ENCODE peak calls at places on chromosomes 4 and X, in eight cellular contexts. L is DND-41, H is GM23338, A is Karpas-422, X is gastrocnemius medialis, I is upper lobe of left lung, Z is iPS DF 6.9, D is left ventricle myocardium inferior. Q is an unnamed sample. For H3K4me1, the result is how much of the 10 kb centered on the place peaks cover.

GRCh38 chrX:70554081-70554480 is 109.4 kb downstream of the DLG3 start:
- DNase-seq in L (no peak), H (peak), A (no peak), X (no peak), I (no peak), Z (no peak), D (no peak), Q (no peak)

GRCh38 chr4:155819066-155819465 is 47.0 kb downstream of the ASIC5 start:
- DNase-seq in L (no peak), H (no peak), A (no peak), X (no peak), I (no peak), Z (no peak), D (no peak), Q (no peak)

GRCh38 chr4:165512464-165512863 is 133.7 kb downstream of the CPE start:
- DNase-seq in L (no peak), H (no peak), A (no peak), X (no peak), I (no peak), Z (no peak), D (no peak), Q (no peak)

GRCh38 chrX:79366556-79366887 is 612 bp downstream of the ITM2A start:
- DNase-seq in L (no peak), H (no peak), A (no peak), X (no peak), I (no peak), Z (no peak), D (no peak), Q (peak)

GRCh38 chr4:39498724-39499014 is 28.6 kb downstream of the UGDH start:
- DNase-seq in L (no peak), H (no peak), A (no peak), X (no peak), I (no peak), Z (no peak), D (no peak), Q (no peak)

GRCh38 chr4:126916626-126917140 is 716.1 kb upstream of the INTU start:
- DNase-seq in L (no peak), H (no peak), A (no peak), X (no peak), I (no peak), Z (no peak), D (no peak), Q (no peak)

GRCh38 chrX:136162827-136163427 is 15.6 kb downstream of the FHL1 start:
- DNase-seq in L (peak), H (peak), A (peak), X (no peak), I (no peak), Z (no peak), D (peak), Q (peak)

GRCh38 chrX:24494544-24495113 is 29.5 kb downstream of the PDK3 start:
- DNase-seq in L (peak), H (no peak), A (no peak), X (no peak), I (no peak), Z (no peak), D (no peak), Q (no peak)

GRCh38 chrX:10773318-10773717 is 152.9 kb upstream of the MID1 start:
- DNase-seq in L (no peak), H (no peak), A (no peak), X (no peak), I (no peak), Z (no peak), D (no peak), Q (no peak)

GRCh38 chrX:10769165-10769564 is 148.8 kb upstream of the MID1 start:
- DNase-seq in L (no peak), H (peak), A (peak), X (no peak), I (no peak), Z (no peak), D (no peak), Q (no peak)

GRCh38 chrX:10769696-10770619 is 149.6 kb upstream of the MID1 start:
- DNase-seq in L (no peak), H (peak), A (no peak), X (no peak), I (no peak), Z (no peak), D (no peak), Q (no peak)
- H3K4me3 ChIP-seq in L (no peak), H (peak), A (no peak), X (no peak), I (no peak), Z (no peak), D (peak), Q (peak)

DNA sequence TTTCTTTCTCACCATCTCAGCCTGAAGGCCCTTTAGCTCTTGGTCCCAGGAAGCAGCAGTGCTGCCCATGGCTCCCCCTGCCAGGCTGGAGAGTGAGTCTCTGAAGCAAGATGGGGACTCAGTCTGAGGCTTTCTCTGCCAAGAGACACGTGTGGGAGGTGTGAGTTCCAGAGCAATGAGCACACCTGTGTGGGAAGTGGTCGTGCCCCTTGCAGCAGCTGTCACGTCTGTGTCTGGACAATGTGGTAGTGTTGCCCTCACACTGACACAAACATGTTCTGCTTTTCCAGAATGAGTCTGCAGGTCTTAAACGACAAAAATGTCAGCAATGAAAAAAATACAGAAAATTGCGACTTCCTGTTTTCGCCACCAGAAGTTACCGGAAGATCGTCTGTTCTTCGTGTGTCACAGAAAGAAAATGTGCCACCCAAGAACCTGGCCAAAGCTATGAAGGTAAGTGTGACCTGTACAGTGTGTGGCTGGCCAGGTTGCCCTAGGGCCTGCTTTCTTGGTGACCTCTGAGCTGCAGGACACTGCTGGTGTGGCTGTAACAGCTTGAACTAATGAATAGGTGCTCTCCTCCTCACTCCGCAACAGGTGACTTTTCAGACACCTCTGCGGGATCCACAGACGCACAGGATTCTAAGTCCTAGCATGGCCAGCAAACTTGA is 1.9 kb downstream of the TACC3 start:
- DNase-seq in L (no peak), H (no peak), A (no peak), X (no peak), I (no peak), Z (no peak), D (no peak), Q (no peak)
- H3K4me1 ChIP-seq in L (half or more), H (under half), A (under half), X (under half), I (under half), Z (under half), D (half or more), Q (under half)

GRCh38 chr4:1961038-1961437 is 47.7 kb downstream of the NELFA start:
- DNase-seq in L (no peak), H (no peak), A (no peak), X (no peak), I (no peak), Z (no peak), D (no peak), Q (no peak)

GRCh38 chr4:1959104-1959384 is 49.7 kb downstream of the NELFA start:
- DNase-seq in L (no peak), H (no peak), A (no peak), X (no peak), I (no peak), Z (no peak), D (no peak), Q (no peak)

GRCh38 chr4:1962980-1963379 is 45.8 kb downstream of the NELFA start:
- DNase-seq in L (no peak), H (no peak), A (no peak), X (no peak), I (no peak), Z (no peak), D (no peak), Q (no peak)

GRCh38 chr4:1960170-1960825 is 48.5 kb downstream of the NELFA start:
- DNase-seq in L (no peak), H (no peak), A (no peak), X (no peak), I (no peak), Z (no peak), D (no peak), Q (no peak)

DNA sequence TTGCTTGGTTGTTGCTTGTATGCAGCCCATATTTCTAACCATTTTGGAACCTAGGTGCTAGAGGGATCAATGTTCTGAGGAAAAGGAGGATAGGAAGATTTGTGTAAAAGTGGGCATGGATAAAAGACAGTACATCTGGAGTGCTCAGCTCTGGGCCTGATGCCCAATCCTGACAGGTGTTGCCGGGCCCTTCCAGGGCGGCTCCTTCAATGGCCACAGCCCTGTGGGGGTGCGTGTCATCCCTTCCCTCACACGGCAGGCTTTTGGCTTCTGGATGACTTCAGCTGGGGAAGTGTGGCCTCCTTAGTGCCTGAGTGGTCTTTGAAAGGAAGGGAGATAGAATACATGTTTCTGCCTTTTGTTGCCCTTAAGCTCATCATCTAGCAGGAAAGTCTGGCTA is 47.2 kb downstream of the NELFA start:
- DNase-seq in L (no peak), H (no peak), A (no peak), X (no peak), I (no peak), Z (no peak), D (no peak), Q (no peak)
- H3K4me3 ChIP-seq in L (no peak), H (no peak), A (no peak), X (no peak), I (no peak), Z (no peak), D (no peak), Q (no peak)

GRCh38 chr4:48193096-48193836 is 59.2 kb upstream of the TXK start:
- DNase-seq in L (no peak), H (no peak), A (no peak), X (no peak), I (no peak), Z (no peak), D (no peak), Q (no peak)

GRCh38 chr4:48195853-48196252 is 61.8 kb upstream of the TXK start:
- DNase-seq in L (no peak), H (no peak), A (no peak), X (no peak), I (no peak), Z (no peak), D (no peak), Q (no peak)

GRCh38 chr4:48196758-48197504 is 62.9 kb upstream of the TXK start:
- DNase-seq in L (no peak), H (no peak), A (peak), X (no peak), I (no peak), Z (no peak), D (no peak), Q (no peak)

GRCh38 chr4:48193921-48194320 is 59.9 kb upstream of the TXK start:
- DNase-seq in L (no peak), H (no peak), A (no peak), X (no peak), I (no peak), Z (no peak), D (no peak), Q (no peak)

DNA sequence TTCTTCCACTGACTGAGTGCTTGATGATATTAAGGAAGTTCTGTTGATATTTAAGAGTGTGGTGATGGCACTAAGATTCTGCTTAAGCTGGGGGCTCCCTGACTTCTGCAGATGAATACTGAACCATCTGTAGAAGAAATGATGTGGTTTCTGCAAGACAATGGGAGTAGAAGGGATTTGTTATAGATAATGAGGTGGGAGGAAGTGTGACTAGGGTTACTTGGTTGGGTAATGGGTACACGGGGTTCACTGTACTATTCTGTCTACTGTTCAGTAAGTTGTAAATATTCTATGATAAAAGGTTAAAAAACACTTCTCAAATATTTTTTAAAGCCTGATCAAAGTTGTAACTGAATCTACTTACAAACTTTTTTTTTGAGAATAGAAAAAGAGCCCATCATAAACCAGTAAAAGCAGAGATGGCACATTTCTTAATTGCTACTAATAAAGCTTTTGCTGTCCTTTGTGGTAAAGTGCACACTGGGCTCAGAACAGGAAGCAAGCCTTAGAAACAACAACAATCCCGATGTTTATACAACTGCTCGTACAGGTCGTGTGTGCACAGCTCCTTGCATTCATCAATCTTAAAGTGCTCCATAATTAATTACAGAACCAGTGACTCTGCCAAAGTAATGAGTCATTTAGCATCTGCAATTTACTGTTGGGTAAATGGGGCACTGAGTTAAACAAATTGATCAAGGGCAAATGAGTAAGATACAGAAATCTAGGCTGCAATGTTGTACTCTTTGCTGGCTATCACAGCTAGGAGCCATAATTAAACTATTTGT is 61.1 kb upstream of the TXK start:
- DNase-seq in L (no peak), H (no peak), A (no peak), X (no peak), I (no peak), Z (no peak), D (no peak), Q (no peak)
- H3K4me1 ChIP-seq in L (under half), H (under half), A (under half), X (under half), I (under half), Z (under half), D (under half), Q (under half)

GRCh38 chr4:42152507-42153504 is at the start of gene BEND4:
- DNase-seq in L (no peak), H (peak), A (no peak), X (no peak), I (no peak), Z (peak), D (no peak), Q (no peak)

GRCh38 chr4:42151568-42152506 is 618 bp downstream of the BEND4 start:
- DNase-seq in L (no peak), H (peak), A (no peak), X (no peak), I (peak), Z (peak), D (no peak), Q (no peak)

GRCh38 chr4:42149004-42149403 is 3.5 kb downstream of the BEND4 start:
- DNase-seq in L (no peak), H (no peak), A (no peak), X (no peak), I (no peak), Z (no peak), D (no peak), Q (no peak)

GRCh38 chr4:42148453-42148852 is 4.0 kb downstream of the BEND4 start:
- DNase-seq in L (no peak), H (no peak), A (no peak), X (no peak), I (no peak), Z (no peak), D (no peak), Q (no peak)

DNA sequence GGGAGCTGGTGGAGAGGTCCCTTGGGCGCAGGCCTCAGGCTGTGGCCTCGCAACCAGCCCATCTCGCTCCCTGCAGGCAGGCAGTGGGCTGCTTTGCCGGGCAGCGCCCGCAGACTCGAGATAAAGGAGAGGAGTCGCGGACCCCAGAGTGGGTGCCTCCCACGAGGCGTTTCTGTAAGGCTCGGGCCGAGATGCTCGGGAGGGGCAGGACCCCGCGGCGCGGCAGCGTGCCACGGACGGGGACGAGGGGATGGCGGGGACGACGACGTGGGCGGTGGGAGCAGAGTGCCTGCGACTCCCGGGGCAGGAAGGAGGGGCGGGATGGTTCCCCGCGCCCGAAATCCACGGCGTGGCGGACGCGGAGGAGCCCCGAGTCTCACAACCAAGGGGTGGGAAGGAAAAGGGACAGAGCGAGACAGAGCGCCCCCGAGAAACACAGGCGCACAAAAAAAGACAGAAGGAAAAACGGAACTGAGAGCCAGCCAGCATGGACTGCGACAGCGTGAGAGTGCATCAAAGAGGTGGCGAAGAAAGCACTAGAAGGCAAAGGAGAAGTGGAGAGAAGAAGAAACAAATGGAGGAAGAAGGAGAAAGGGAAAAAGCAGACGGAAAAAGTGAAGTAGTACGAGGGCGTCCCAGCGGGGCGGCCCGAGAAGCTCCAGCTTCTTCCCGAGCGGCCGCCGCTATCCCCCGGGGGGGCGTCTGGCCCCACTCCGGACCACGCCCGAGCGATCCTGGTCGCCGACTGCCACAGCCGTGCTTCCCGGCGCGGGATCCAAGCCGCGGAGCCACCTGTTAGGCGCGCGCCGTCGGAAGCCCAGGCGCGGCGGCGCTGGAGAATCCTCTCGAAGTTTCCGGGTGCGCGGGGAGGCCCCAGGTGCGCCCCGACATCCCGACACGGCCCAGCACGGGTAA is 1.5 kb downstream of the BEND4 start:
- DNase-seq in L (no peak), H (peak), A (no peak), X (no peak), I (peak), Z (no peak), D (no peak), Q (no peak)
- H3K4me3 ChIP-seq in L (no peak), H (peak), A (no peak), X (peak), I (peak), Z (peak), D (peak), Q (no peak)

DNA sequence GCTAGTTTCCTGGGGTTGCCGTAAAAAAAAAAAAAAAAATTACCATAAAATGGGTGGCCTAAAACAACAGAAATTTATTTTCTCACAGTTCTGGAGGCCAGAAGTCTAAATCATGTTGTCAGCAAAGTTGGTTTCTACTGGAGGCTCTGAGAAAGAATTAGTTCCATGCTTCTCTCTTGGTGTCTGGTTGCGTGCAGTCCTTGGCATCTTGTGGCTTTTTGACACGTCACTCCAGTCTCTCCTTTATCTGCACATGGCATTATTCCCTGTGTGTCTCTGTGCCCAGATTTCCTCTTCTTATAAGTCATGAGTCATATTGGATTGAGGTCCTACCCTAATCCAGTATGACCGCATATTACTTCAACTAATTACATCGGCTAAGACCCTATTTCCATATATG is 38.7 kb downstream of the SPATA4 start:
- DNase-seq in L (no peak), H (no peak), A (no peak), X (peak), I (no peak), Z (no peak), D (no peak), Q (no peak)
- H3K4me1 ChIP-seq in L (under half), H (under half), A (under half), X (under half), I (under half), Z (under half), D (under half), Q (under half)

DNA sequence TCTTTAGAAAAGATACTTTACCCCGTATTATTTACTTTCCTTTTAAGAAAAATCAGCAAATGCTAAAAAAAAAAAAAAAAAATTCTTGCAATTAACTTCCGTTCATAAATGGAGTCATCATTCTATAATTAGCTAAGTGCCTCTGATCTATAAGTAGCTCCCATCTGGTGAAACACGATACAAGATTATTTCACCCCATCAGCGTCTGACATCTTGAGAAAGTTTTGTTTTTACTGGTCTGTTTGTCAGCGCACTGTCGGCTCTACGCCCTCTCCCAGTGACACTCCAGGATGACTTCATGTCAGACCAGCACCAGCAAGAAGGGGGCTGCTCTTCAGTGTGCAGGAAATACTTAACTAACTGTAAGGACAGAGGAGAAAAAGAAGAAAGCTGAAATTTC is 108.3 kb downstream of the AFAP1 start:
- DNase-seq in L (no peak), H (no peak), A (peak), X (peak), I (no peak), Z (no peak), D (no peak), Q (no peak)
- H3K4me3 ChIP-seq in L (no peak), H (no peak), A (no peak), X (peak), I (no peak), Z (no peak), D (peak), Q (no peak)

DNA sequence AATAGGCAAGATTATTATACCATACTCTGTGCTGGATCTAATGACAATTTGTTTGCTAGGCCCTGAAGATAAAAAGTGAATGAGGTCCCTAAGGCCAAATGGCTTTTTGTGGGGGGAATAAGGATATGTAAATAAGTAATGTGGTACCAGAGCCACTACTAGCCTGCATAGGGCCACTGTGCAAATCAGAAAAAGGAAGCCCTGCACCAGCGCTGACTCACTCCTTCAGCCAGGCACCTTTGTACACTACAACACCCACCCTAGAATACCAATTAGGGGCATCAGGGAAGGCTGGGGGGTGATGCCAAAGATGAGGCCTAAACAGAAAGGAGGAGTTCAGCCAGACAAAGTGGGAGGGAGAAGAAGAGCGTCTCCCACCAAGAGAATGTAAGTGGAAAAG is 122.2 kb downstream of the CAMK2D start:
- DNase-seq in L (no peak), H (no peak), A (peak), X (no peak), I (no peak), Z (no peak), D (no peak), Q (no peak)
- H3K4me1 ChIP-seq in L (under half), H (under half), A (half or more), X (under half), I (under half), Z (under half), D (half or more), Q (under half)